ENCODE peak calls at places on chromosomes 12 and 14, in nine cellular contexts. P, J, K, A, S, Q, C, D and N are unnamed samples.

GRCh38 chr12:102824218-102824835 is 92.7 kb downstream of the PAH start:
- DNase-seq in C (no peak), S (no peak), P (no peak), J (peak; percentile 92), D (peak; percentile 3), Q (no peak), A (peak; percentile 76), K (no peak), N (no peak)

GRCh38 chr12:39235990-39236767 is 206.7 kb downstream of the KIF21A start:
- DNase-seq in J (no peak), A (no peak), K (no peak), C (no peak), D (peak; percentile 89), Q (no peak), P (no peak), S (no peak), N (peak; percentile 87)

GRCh38 chr12:53985900-53986685 is 1.1 kb downstream of the HOXC10 start:
- DNase-seq in K (no peak), J (no peak), C (no peak), Q (no peak), S (no peak), A (peak; percentile 33), P (no peak), D (no peak), N (no peak)

GRCh38 chr14:96895658-96896271 is 98.6 kb downstream of the VRK1 start:
- DNase-seq in P (no peak), A (no peak), C (no peak), S (no peak), D (no peak), J (no peak), K (no peak), Q (no peak), N (no peak)

GRCh38 chr12:1836854-1837411 is 16.6 kb downstream of the LRTM2 start:
- DNase-seq in S (peak; percentile 62), K (no peak), C (no peak), P (no peak), J (no peak), Q (no peak), A (no peak), D (peak; percentile 17), N (no peak)

GRCh38 chr12:70971395-70971794 is 50.9 kb upstream of the PTPRR start:
- DNase-seq in D (peak; percentile 72), S (no peak), Q (no peak), A (no peak), C (no peak), K (no peak), J (no peak), P (no peak), N (peak; percentile 79)

GRCh38 chr14:69027242-69027913 is 48.3 kb upstream of the ACTN1 start:
- DNase-seq in Q (no peak), K (no peak), C (no peak), J (no peak), S (no peak), A (no peak), D (no peak), P (no peak), N (no peak)

GRCh38 chr12:129558036-129558435 is 345.8 kb downstream of the TMEM132D start:
- DNase-seq in J (no peak), P (no peak), D (no peak), K (no peak), Q (no peak), S (no peak), C (no peak), A (no peak), N (peak; percentile 52)

GRCh38 chr12:64864319-64864718 is 39.9 kb downstream of the TBC1D30 start:
- DNase-seq in K (no peak), D (no peak), Q (no peak), A (no peak), S (no peak), C (no peak), P (no peak), J (no peak), N (no peak)

GRCh38 chr14:77314539-77314938 is 6.1 kb downstream of the POMT2 start:
- DNase-seq in J (no peak), K (no peak), A (no peak), Q (no peak), D (peak; percentile 47), S (no peak), C (no peak), P (no peak), N (no peak)

GRCh38 chr12:105212431-105212830 is 23.5 kb downstream of the APPL2 start:
- DNase-seq in Q (no peak), K (no peak), S (no peak), A (no peak), D (peak; percentile 87), J (no peak), P (no peak), C (no peak), N (peak; percentile 84)

GRCh38 chr12:92844147-92844763 is 84.8 kb downstream of the EEA1 start:
- DNase-seq in J (no peak), S (no peak), D (no peak), P (no peak), C (no peak), K (no peak), Q (no peak), A (no peak), N (no peak)

GRCh38 chr12:66061557-66062279 is 68.8 kb downstream of the LLPH start:
- DNase-seq in S (no peak), A (no peak), J (no peak), P (no peak), K (no peak), D (no peak), C (no peak), Q (no peak), N (no peak)

GRCh38 chr12:18805516-18806248 is 67.8 kb downstream of the CAPZA3 start:
- DNase-seq in C (no peak), D (no peak), J (peak; percentile 59), Q (no peak), S (no peak), K (no peak), A (no peak), P (no peak), N (no peak)

GRCh38 chr14:78240567-78240966 is 70.4 kb downstream of the NRXN3 start:
- DNase-seq in Q (no peak), A (no peak), P (no peak), D (no peak), S (no peak), C (no peak), K (no peak), J (no peak), N (no peak)

GRCh38 chr14:32677381-32677780 is 261.3 kb upstream of the NPAS3 start:
- DNase-seq in D (no peak), K (no peak), A (no peak), P (no peak), S (no peak), Q (no peak), J (no peak), C (no peak), N (no peak)

GRCh38 chr12:125167658-125168057 is 102.4 kb downstream of the AACS start:
- DNase-seq in S (no peak), Q (no peak), D (no peak), J (no peak), P (no peak), C (no peak), K (no peak), A (no peak), N (no peak)

GRCh38 chr14:42130809-42131208 is 524.1 kb downstream of the LRFN5 start:
- DNase-seq in J (no peak), P (no peak), S (no peak), D (peak; percentile 44), A (no peak), C (no peak), Q (no peak), K (no peak), N (no peak)

GRCh38 chr14:78921856-78922255 is 751.7 kb downstream of the NRXN3 start:
- DNase-seq in D (peak; percentile 28), A (no peak), S (no peak), C (no peak), K (no peak), J (no peak), Q (no peak), P (no peak), N (peak; percentile 83)

GRCh38 chr12:30953946-30954766 is 27.6 kb downstream of the TSPAN11 start:
- DNase-seq in Q (no peak), K (no peak), J (no peak), S (no peak), P (no peak), D (peak; percentile 4), A (no peak), C (no peak), N (no peak)

GRCh38 chr12:30622509-30622908 is 73.2 kb downstream of the IPO8 start:
- DNase-seq in C (no peak), S (no peak), D (peak; percentile 48), Q (no peak), K (no peak), J (no peak), A (no peak), P (no peak), N (peak; percentile 61)

GRCh38 chr12:65892905-65893304 is 68.6 kb downstream of the HMGA2 start:
- DNase-seq in J (no peak), C (no peak), K (no peak), D (peak; percentile 77), A (no peak), P (no peak), S (no peak), Q (no peak), N (peak; percentile 77)

GRCh38 chr12:112795582-112795981 is 4.0 kb downstream of the RPH3A start:
- DNase-seq in J (no peak), C (no peak), D (no peak), A (no peak), Q (no peak), P (no peak), S (no peak), K (no peak), N (no peak)

GRCh38 chr12:127770123-127770522 is 496.8 kb upstream of the TMEM132C start:
- DNase-seq in Q (no peak), D (no peak), K (no peak), J (no peak), C (no peak), A (no peak), S (peak; percentile 34), P (no peak), N (no peak)

GRCh38 chr12:50402270-50403000 is 1.8 kb downstream of the LARP4 start:
- DNase-seq in J (no peak), K (no peak), Q (no peak), C (no peak), D (peak; percentile 34), A (no peak), S (no peak), P (no peak), N (no peak)

GRCh38 chr14:105924951-105925591 is 398.7 kb downstream of the TMEM121 start:
- DNase-seq in K (no peak), S (no peak), C (no peak), A (no peak), J (no peak), P (no peak), D (no peak), Q (no peak), N (no peak)

GRCh38 chr12:121795029-121795977 is 1.8 kb upstream of the RHOF start:
- DNase-seq in D (peak; percentile 89), K (peak; percentile 91), Q (no peak), S (peak; percentile 42), A (peak; percentile 95), P (peak; percentile 85), J (peak; percentile 92), C (peak; percentile 82), N (no peak)

GRCh38 chr12:9340422-9341259 is 132.4 kb upstream of the PZP start:
- DNase-seq in P (no peak), J (no peak), C (no peak), K (no peak), S (no peak), A (no peak), Q (no peak), D (no peak), N (peak; percentile 43)

GRCh38 chr14:37655418-37655817 is 60.0 kb downstream of the TTC6 start:
- DNase-seq in C (no peak), J (no peak), K (no peak), S (no peak), P (no peak), Q (no peak), D (peak; percentile 82), A (no peak), N (peak; percentile 23)

GRCh38 chr14:65599375-65599774 is 186.8 kb downstream of the FUT8 start:
- DNase-seq in J (no peak), K (no peak), Q (no peak), C (no peak), P (no peak), A (no peak), D (peak; percentile 47), S (no peak), N (peak; percentile 63)

GRCh38 chr12:56247923-56248322 is 10.3 kb downstream of the ANKRD52 start:
- DNase-seq in K (no peak), D (no peak), Q (no peak), S (no peak), A (no peak), J (no peak), C (no peak), P (no peak), N (no peak)